ENCODE peak calls at places on chromosomes 2 and 18, in seven cellular contexts. One of them, this sample, is unnamed.
A peak's percentile ranks its signal among the peaks of the same experiment; 100 is the strongest.

GRCh38 chr2:207792244-207792785 is 22.6 kb upstream of the FZD5 start:
- DNase-seq in NCI-H69: peak; percentile 77
- DNase-seq in AML-193: peak; percentile 70
- DNase-seq in glomerular endothelial cell: no peak
- DNase-seq in endothelial cell: no peak
- DNase-seq in PC-3: peak; percentile 78
- DNase-seq in KBM-7: peak; percentile 63
- DNase-seq in this sample: peak; percentile 61

GRCh38 chr2:12929806-12930205 is 213.1 kb downstream of the TRIB2 start:
- DNase-seq in NCI-H69: no peak
- DNase-seq in PC-3: peak; percentile 89
- DNase-seq in glomerular endothelial cell: no peak
- DNase-seq in endothelial cell: no peak
- DNase-seq in AML-193: no peak
- DNase-seq in KBM-7: no peak
- DNase-seq in this sample: peak; percentile 18

GRCh38 chr18:80147418-80148315 is 38.6 kb downstream of the ADNP2 start:
- DNase-seq in NCI-H69: peak; percentile 97
- DNase-seq in glomerular endothelial cell: no peak
- DNase-seq in AML-193: peak; percentile 40
- DNase-seq in KBM-7: no peak
- DNase-seq in endothelial cell: peak; percentile 73
- DNase-seq in PC-3: peak; percentile 66
- DNase-seq in this sample: peak; percentile 86

GRCh38 chr18:8615397-8616025 is 6.3 kb downstream of the RAB12 start:
- DNase-seq in PC-3: peak; percentile 92
- DNase-seq in NCI-H69: peak; percentile 94
- DNase-seq in KBM-7: peak; percentile 41
- DNase-seq in glomerular endothelial cell: no peak
- DNase-seq in endothelial cell: no peak
- DNase-seq in AML-193: peak; percentile 58
- DNase-seq in this sample: peak; percentile 87

GRCh38 chr2:215828528-215829184 is 184.7 kb downstream of the MREG start:
- DNase-seq in NCI-H69: peak; percentile 70
- DNase-seq in endothelial cell: peak; percentile 58
- DNase-seq in glomerular endothelial cell: no peak
- DNase-seq in AML-193: peak; percentile 63
- DNase-seq in KBM-7: peak; percentile 75
- DNase-seq in PC-3: peak; percentile 86
- DNase-seq in this sample: peak; percentile 67

GRCh38 chr18:43692291-43692690 is 415.0 kb upstream of the SYT4 start:
- DNase-seq in AML-193: no peak
- DNase-seq in glomerular endothelial cell: no peak
- DNase-seq in endothelial cell: no peak
- DNase-seq in NCI-H69: peak; percentile 32
- DNase-seq in KBM-7: no peak
- DNase-seq in PC-3: no peak
- DNase-seq in this sample: no peak

GRCh38 chr18:79483971-79484491 is 88.3 kb downstream of the NFATC1 start:
- DNase-seq in PC-3: no peak
- DNase-seq in AML-193: no peak
- DNase-seq in NCI-H69: no peak
- DNase-seq in KBM-7: no peak
- DNase-seq in endothelial cell: no peak
- DNase-seq in glomerular endothelial cell: no peak
- DNase-seq in this sample: no peak

GRCh38 chr2:120596990-120597594 is 138.6 kb upstream of the GLI2 start:
- DNase-seq in glomerular endothelial cell: no peak
- DNase-seq in NCI-H69: peak; percentile 20
- DNase-seq in PC-3: no peak
- DNase-seq in KBM-7: no peak
- DNase-seq in endothelial cell: no peak
- DNase-seq in AML-193: no peak
- DNase-seq in this sample: no peak

GRCh38 chr2:77087987-77088414 is 434.2 kb downstream of the LRRTM4 start:
- DNase-seq in glomerular endothelial cell: no peak
- DNase-seq in NCI-H69: peak; percentile 43
- DNase-seq in PC-3: no peak
- DNase-seq in endothelial cell: no peak
- DNase-seq in KBM-7: no peak
- DNase-seq in AML-193: no peak
- DNase-seq in this sample: no peak

GRCh38 chr2:33526132-33526531 is 49.7 kb downstream of the RASGRP3 start:
- DNase-seq in AML-193: peak; percentile 73
- DNase-seq in KBM-7: no peak
- DNase-seq in PC-3: no peak
- DNase-seq in endothelial cell: no peak
- DNase-seq in glomerular endothelial cell: no peak
- DNase-seq in NCI-H69: no peak
- DNase-seq in this sample: no peak

GRCh38 chr2:37148325-37148724 is 8.5 kb downstream of the EIF2AK2 start:
- DNase-seq in KBM-7: no peak
- DNase-seq in glomerular endothelial cell: no peak
- DNase-seq in AML-193: no peak
- DNase-seq in PC-3: peak; percentile 49
- DNase-seq in NCI-H69: no peak
- DNase-seq in endothelial cell: no peak
- DNase-seq in this sample: no peak

GRCh38 chr18:59357928-59358327 is 1.1 kb downstream of the LMAN1 start:
- DNase-seq in endothelial cell: no peak
- DNase-seq in glomerular endothelial cell: peak; percentile 39
- DNase-seq in AML-193: peak; percentile 9
- DNase-seq in NCI-H69: peak; percentile 62
- DNase-seq in KBM-7: peak; percentile 18
- DNase-seq in PC-3: peak; percentile 84
- DNase-seq in this sample: peak; percentile 77

GRCh38 chr2:28439127-28439526 is 46.5 kb downstream of the FOSL2 start:
- DNase-seq in glomerular endothelial cell: no peak
- DNase-seq in NCI-H69: no peak
- DNase-seq in PC-3: no peak
- DNase-seq in AML-193: no peak
- DNase-seq in KBM-7: no peak
- DNase-seq in endothelial cell: no peak
- DNase-seq in this sample: no peak

GRCh38 chr2:164903944-164904343 is 51.4 kb downstream of the SLC38A11 start:
- DNase-seq in KBM-7: no peak
- DNase-seq in endothelial cell: no peak
- DNase-seq in AML-193: peak; percentile 11
- DNase-seq in glomerular endothelial cell: no peak
- DNase-seq in PC-3: peak; percentile 9
- DNase-seq in NCI-H69: no peak
- DNase-seq in this sample: peak; percentile 48

GRCh38 chr2:161161074-161161577 is 898 bp downstream of the TANK start:
- DNase-seq in KBM-7: no peak
- DNase-seq in PC-3: no peak
- DNase-seq in endothelial cell: no peak
- DNase-seq in glomerular endothelial cell: no peak
- DNase-seq in AML-193: no peak
- DNase-seq in NCI-H69: peak; percentile 33
- DNase-seq in this sample: no peak

GRCh38 chr2:23204650-23205049 is 180.3 kb upstream of the KLHL29 start:
- DNase-seq in AML-193: no peak
- DNase-seq in endothelial cell: no peak
- DNase-seq in NCI-H69: no peak
- DNase-seq in PC-3: no peak
- DNase-seq in glomerular endothelial cell: no peak
- DNase-seq in KBM-7: no peak
- DNase-seq in this sample: no peak

GRCh38 chr2:42053791-42054656 is 6.2 kb downstream of the PKDCC start:
- DNase-seq in KBM-7: no peak
- DNase-seq in glomerular endothelial cell: no peak
- DNase-seq in NCI-H69: no peak
- DNase-seq in AML-193: no peak
- DNase-seq in PC-3: no peak
- DNase-seq in endothelial cell: no peak
- DNase-seq in this sample: no peak

GRCh38 chr18:76457475-76457874 is 37.6 kb downstream of the ZNF516 start:
- DNase-seq in KBM-7: no peak
- DNase-seq in endothelial cell: no peak
- DNase-seq in NCI-H69: no peak
- DNase-seq in AML-193: no peak
- DNase-seq in PC-3: no peak
- DNase-seq in glomerular endothelial cell: no peak
- DNase-seq in this sample: no peak